ENCODE peak calls at places on chromosome 10, in ten cellular contexts. F is body of pancreas; L is sigmoid colon; X is effector memory CD4-positive, alpha-beta T cell; T is H7; B is fibroblast of lung; Q is iPS DF 6.9; M is cardiac muscle cell; C is aorta; G is HAP-1. R is an unnamed sample. For H3K36me3, the result is how much of the 10 kb centered on the place peaks cover.

GRCh38 chr10:131453772-131454634 is 142.5 kb upstream of the TCERG1L start:
- DNase-seq in F (peak), L (no peak), X (no peak), T (peak), B (no peak), Q (peak), M (peak), C (peak), G (no peak), R (no peak)

GRCh38 chr10:23656735-23657134 is 217.9 kb downstream of the OTUD1 start:
- DNase-seq in F (peak), L (no peak), X (no peak), T (peak), B (no peak), Q (no peak), M (peak), C (no peak), G (no peak), R (no peak)

GRCh38 chr10:52353960-52354394 is 39.9 kb downstream of the DKK1 start:
- DNase-seq in F (no peak), L (no peak), X (no peak), T (no peak), B (peak), Q (no peak), M (no peak), C (no peak), G (no peak), R (no peak)

GRCh38 chr10:2120781-2121180 is 383.5 kb upstream of the ADARB2 start:
- DNase-seq in F (no peak), L (no peak), X (no peak), T (no peak), B (no peak), Q (no peak), M (peak), C (no peak), G (no peak), R (no peak)

GRCh38 chr10:62734781-62735463 is 69.6 kb upstream of the ADO start:
- DNase-seq in F (no peak), L (no peak), X (no peak), T (no peak), B (no peak), Q (no peak), M (no peak), C (no peak), G (no peak), R (no peak)

GRCh38 chr10:127863231-127863825 is 29.4 kb downstream of the CLRN3 start:
- DNase-seq in F (no peak), L (no peak), X (no peak), T (no peak), B (peak), Q (no peak), M (no peak), C (no peak), G (no peak), R (peak)

GRCh38 chr10:124346831-124347230 is 71.9 kb downstream of the OAT start:
- DNase-seq in F (no peak), L (no peak), X (no peak), T (no peak), B (no peak), Q (no peak), M (no peak), C (no peak), G (no peak), R (peak)

GRCh38 chr10:28532223-28532508 is 752 bp upstream of the WAC start:
- DNase-seq in F (no peak), L (no peak), X (no peak), T (no peak), B (peak), Q (no peak), M (no peak), C (peak), G (no peak), R (no peak)

GRCh38 chr10:62231371-62231770 is 37.3 kb downstream of the RTKN2 start:
- DNase-seq in F (no peak), L (no peak), X (no peak), T (no peak), B (peak), Q (no peak), M (no peak), C (no peak), G (no peak), R (no peak)

GRCh38 chr10:93471110-93471651 is 11.0 kb downstream of the MYOF start:
- DNase-seq in F (no peak), L (peak), X (no peak), T (no peak), B (peak), Q (no peak), M (no peak), C (no peak), G (no peak), R (no peak)

GRCh38 chr10:21727452-21728168 is 193.6 kb downstream of the MLLT10 start:
- DNase-seq in F (no peak), L (no peak), X (no peak), T (no peak), B (peak), Q (no peak), M (no peak), C (no peak), G (peak), R (no peak)

GRCh38 chr10:63260860-63261251 is 127.7 kb downstream of the NRBF2 start:
- DNase-seq in F (no peak), L (no peak), X (no peak), T (no peak), B (no peak), Q (no peak), M (no peak), C (no peak), G (no peak), R (no peak)

GRCh38 chr10:80529604-80530003 is 8.1 kb upstream of the SH2D4B start:
- DNase-seq in F (no peak), L (no peak), X (no peak), T (no peak), B (no peak), Q (no peak), M (no peak), C (peak), G (no peak), R (no peak)

GRCh38 chr10:28254290-28254985 is 48.4 kb downstream of the MPP7 start:
- DNase-seq in F (peak), L (peak), X (no peak), T (no peak), B (peak), Q (no peak), M (no peak), C (peak), G (no peak), R (no peak)

GRCh38 chr10:110455440-110455839 is 42.3 kb upstream of the DUSP5 start:
- DNase-seq in F (no peak), L (peak), X (no peak), T (no peak), B (no peak), Q (no peak), M (no peak), C (no peak), G (no peak), R (peak)

GRCh38 chr10:33229944-33230267 is 104.6 kb downstream of the NRP1 start:
- DNase-seq in F (no peak), L (no peak), X (no peak), T (no peak), B (no peak), Q (no peak), M (peak), C (no peak), G (no peak), R (no peak)

GRCh38 chr10:52318822-52319464 is 4.9 kb downstream of the DKK1 start:
- DNase-seq in F (no peak), L (no peak), X (no peak), T (no peak), B (peak), Q (no peak), M (no peak), C (no peak), G (no peak), R (no peak)

GRCh38 chr10:98636921-98637329 is 190.2 kb upstream of the HPS1 start:
- DNase-seq in F (no peak), L (no peak), X (no peak), T (no peak), B (no peak), Q (no peak), M (no peak), C (no peak), G (no peak), R (no peak)

GRCh38 chr10:67666416-67667043 is 29.5 kb downstream of the CTNNA3 start:
- DNase-seq in F (no peak), L (no peak), X (no peak), T (peak), B (peak), Q (no peak), M (peak), C (no peak), G (no peak), R (no peak)

GRCh38 chr10:5449823-5450222 is 37.5 kb downstream of the NET1 start:
- DNase-seq in F (no peak), L (no peak), X (no peak), T (no peak), B (peak), Q (no peak), M (no peak), C (no peak), G (no peak), R (no peak)

GRCh38 chr10:5449227-5449626 is 36.9 kb downstream of the NET1 start:
- DNase-seq in F (no peak), L (no peak), X (no peak), T (no peak), B (no peak), Q (no peak), M (no peak), C (no peak), G (no peak), R (no peak)

GRCh38 chr10:5453749-5454489 is 41.6 kb downstream of the NET1 start:
- DNase-seq in F (no peak), L (no peak), X (no peak), T (no peak), B (no peak), Q (no peak), M (no peak), C (no peak), G (no peak), R (no peak)

GRCh38 chr10:5448333-5449048 is 36.1 kb downstream of the NET1 start:
- DNase-seq in F (no peak), L (no peak), X (no peak), T (no peak), B (no peak), Q (no peak), M (no peak), C (no peak), G (no peak), R (no peak)

GRCh38 chr10:5450605-5451384 is 38.4 kb downstream of the NET1 start:
- DNase-seq in F (no peak), L (no peak), X (no peak), T (no peak), B (no peak), Q (no peak), M (no peak), C (no peak), G (no peak), R (no peak)
- H3K36me3 ChIP-seq in F (under half), L (under half), X (under half), T (under half), B (under half), Q (under half), M (under half), C (under half), G (under half), R (under half)

GRCh38 chr10:853017-853416 is 78.5 kb downstream of the LARP4B start:
- DNase-seq in F (no peak), L (no peak), X (no peak), T (no peak), B (no peak), Q (no peak), M (no peak), C (no peak), G (no peak), R (no peak)
- H3K36me3 ChIP-seq in F (under half), L (under half), X (under half), T (under half), B (under half), Q (under half), M (under half), C (under half), G (under half), R (half or more)

DNA sequence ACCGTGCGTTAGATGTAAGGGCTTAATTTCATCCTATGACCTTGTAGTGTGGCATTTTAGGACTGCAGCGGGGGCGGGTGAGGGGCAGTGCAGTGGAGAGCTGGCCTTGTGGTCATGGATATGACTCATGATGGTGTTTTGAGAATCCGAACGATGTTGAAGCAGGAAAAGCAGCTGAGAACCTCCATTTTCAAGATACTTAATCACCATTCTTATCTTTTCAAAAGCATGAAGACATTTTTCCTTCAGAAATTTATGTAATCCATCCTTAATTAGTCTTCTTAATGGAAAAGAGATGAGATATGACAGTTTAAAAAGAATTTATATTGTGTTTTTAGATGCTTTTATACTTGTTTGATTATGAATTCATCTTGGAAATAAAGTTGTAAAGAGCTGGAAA is 9.6 kb downstream of the ATP5F1C start:
- DNase-seq in F (peak), L (no peak), X (no peak), T (no peak), B (peak), Q (no peak), M (no peak), C (peak), G (no peak), R (no peak)
- H3K36me3 ChIP-seq in F (under half), L (under half), X (half or more), T (under half), B (under half), Q (under half), M (under half), C (under half), G (half or more), R (half or more)

DNA sequence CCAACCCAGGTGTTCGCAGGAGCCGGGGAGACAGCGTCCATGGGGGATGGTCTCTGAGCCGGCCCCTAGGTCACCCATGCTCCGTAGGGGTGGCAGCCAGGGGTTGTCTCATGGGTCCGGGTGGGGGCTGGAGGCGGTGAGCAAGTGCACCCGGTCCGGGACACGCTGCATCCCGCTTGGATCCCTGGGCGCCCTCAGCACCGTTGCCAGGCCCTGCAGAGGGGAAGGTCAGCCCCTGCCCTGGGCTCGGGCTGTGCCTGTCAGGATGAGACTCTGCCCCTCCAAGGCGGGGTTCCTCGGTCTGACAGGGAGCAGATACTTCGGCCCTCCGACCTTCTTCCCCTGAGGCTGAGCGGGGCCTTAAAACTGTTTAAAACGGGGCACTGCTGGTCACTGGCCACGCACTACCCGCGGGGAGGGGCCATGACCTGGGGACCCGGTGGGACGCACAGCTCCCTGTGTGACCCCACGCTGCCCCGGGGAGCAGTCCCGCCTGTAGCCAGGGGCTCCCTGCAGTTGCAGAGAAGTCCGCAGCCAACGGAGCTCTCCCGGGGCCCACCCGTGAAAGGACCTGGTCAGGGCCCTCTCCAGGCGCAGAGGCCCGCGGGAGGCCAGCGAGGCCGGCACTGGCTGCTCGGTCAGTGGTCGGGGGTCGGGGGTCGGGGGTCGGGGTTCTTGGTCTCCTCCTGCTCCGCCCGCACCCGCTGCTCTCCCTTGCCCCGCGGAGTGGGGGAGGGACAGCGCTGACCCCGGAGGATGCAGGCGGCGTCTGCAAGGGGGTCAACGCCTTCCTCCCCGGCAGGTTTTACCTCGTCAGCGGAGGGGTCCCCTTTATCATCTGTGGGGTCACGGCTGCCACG is 33.4 kb upstream of the KNDC1 start:
- DNase-seq in F (no peak), L (peak), X (no peak), T (peak), B (no peak), Q (no peak), M (no peak), C (peak), G (no peak), R (peak)
- H3K36me3 ChIP-seq in F (under half), L (under half), X (under half), T (under half), B (under half), Q (under half), M (under half), C (under half), G (under half), R (under half)

DNA sequence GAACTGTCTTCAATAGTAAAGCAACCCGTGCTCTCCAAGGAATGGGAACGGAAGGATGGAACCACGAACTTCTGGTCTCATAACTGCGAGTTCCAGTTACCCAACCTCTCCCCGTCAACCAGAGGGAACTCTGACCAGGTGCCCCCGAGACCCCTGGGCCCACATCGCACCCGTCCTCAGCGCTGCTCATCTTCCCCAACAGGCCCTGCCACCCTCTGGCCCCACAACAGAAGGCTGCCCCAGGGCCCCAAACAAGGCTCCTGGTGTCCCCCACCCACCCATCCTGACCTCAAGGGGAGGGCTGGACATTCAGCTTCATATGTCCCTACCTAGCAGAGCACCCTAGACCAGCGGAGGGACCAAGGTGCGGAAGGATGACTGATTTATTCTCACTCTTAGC is 22.7 kb downstream of the PITRM1 start:
- DNase-seq in F (no peak), L (no peak), X (no peak), T (no peak), B (no peak), Q (no peak), M (no peak), C (no peak), G (no peak), R (no peak)
- H3K36me3 ChIP-seq in F (under half), L (under half), X (half or more), T (under half), B (under half), Q (under half), M (half or more), C (under half), G (under half), R (under half)

GRCh38 chr10:119058005-119058404 is 22.6 kb downstream of the EIF3A start:
- DNase-seq in F (no peak), L (no peak), X (no peak), T (no peak), B (no peak), Q (no peak), M (no peak), C (no peak), G (no peak), R (no peak)
- H3K36me3 ChIP-seq in F (half or more), L (half or more), X (half or more), T (half or more), B (under half), Q (under half), M (half or more), C (under half), G (half or more), R (under half)

GRCh38 chr10:86436963-86437362 is 70.4 kb upstream of the GRID1 start:
- DNase-seq in F (peak), L (no peak), X (no peak), T (no peak), B (no peak), Q (no peak), M (no peak), C (no peak), G (no peak), R (no peak)

GRCh38 chr10:86440874-86441838 is 74.6 kb upstream of the GRID1 start:
- DNase-seq in F (no peak), L (no peak), X (no peak), T (no peak), B (peak), Q (no peak), M (no peak), C (no peak), G (no peak), R (no peak)

GRCh38 chr10:86437447-86437846 is 70.9 kb upstream of the GRID1 start:
- DNase-seq in F (no peak), L (no peak), X (no peak), T (no peak), B (no peak), Q (no peak), M (no peak), C (no peak), G (no peak), R (no peak)

GRCh38 chr10:86438091-86438749 is 71.6 kb upstream of the GRID1 start:
- DNase-seq in F (no peak), L (no peak), X (no peak), T (no peak), B (no peak), Q (no peak), M (no peak), C (no peak), G (no peak), R (no peak)

GRCh38 chr10:86439544-86439943 is 72.9 kb upstream of the GRID1 start:
- DNase-seq in F (peak), L (peak), X (no peak), T (no peak), B (peak), Q (no peak), M (peak), C (peak), G (no peak), R (no peak)
- H3K36me3 ChIP-seq in F (under half), L (under half), X (half or more), T (under half), B (under half), Q (under half), M (half or more), C (under half), G (under half), R (half or more)

GRCh38 chr10:7481382-7481765 is 70.5 kb upstream of the SFMBT2 start:
- DNase-seq in F (no peak), L (no peak), X (no peak), T (no peak), B (peak), Q (no peak), M (no peak), C (no peak), G (no peak), R (no peak)

GRCh38 chr10:7480742-7481381 is 70.0 kb upstream of the SFMBT2 start:
- DNase-seq in F (no peak), L (no peak), X (no peak), T (no peak), B (no peak), Q (no peak), M (no peak), C (no peak), G (no peak), R (peak)

GRCh38 chr10:7479861-7480598 is 69.2 kb upstream of the SFMBT2 start:
- DNase-seq in F (no peak), L (no peak), X (no peak), T (no peak), B (no peak), Q (no peak), M (no peak), C (no peak), G (no peak), R (no peak)

GRCh38 chr10:7477538-7478334 is 66.9 kb upstream of the SFMBT2 start:
- DNase-seq in F (no peak), L (no peak), X (no peak), T (no peak), B (no peak), Q (no peak), M (no peak), C (no peak), G (no peak), R (no peak)

GRCh38 chr10:7478727-7479457 is 68.1 kb upstream of the SFMBT2 start:
- DNase-seq in F (no peak), L (no peak), X (no peak), T (no peak), B (no peak), Q (no peak), M (no peak), C (no peak), G (no peak), R (no peak)
- H3K36me3 ChIP-seq in F (under half), L (under half), X (under half), T (under half), B (under half), Q (under half), M (under half), C (under half), G (under half), R (under half)

GRCh38 chr10:119448579-119449209 is 93.8 kb downstream of the RGS10 start:
- DNase-seq in F (no peak), L (no peak), X (no peak), T (no peak), B (no peak), Q (no peak), M (peak), C (no peak), G (no peak), R (no peak)

GRCh38 chr10:119450606-119451304 is 91.8 kb downstream of the RGS10 start:
- DNase-seq in F (no peak), L (no peak), X (no peak), T (no peak), B (no peak), Q (no peak), M (no peak), C (no peak), G (no peak), R (no peak)

GRCh38 chr10:119447823-119448546 is 94.5 kb downstream of the RGS10 start:
- DNase-seq in F (no peak), L (no peak), X (no peak), T (no peak), B (no peak), Q (no peak), M (no peak), C (no peak), G (no peak), R (no peak)

GRCh38 chr10:119449760-119450461 is 92.6 kb downstream of the RGS10 start:
- DNase-seq in F (peak), L (peak), X (no peak), T (no peak), B (peak), Q (no peak), M (no peak), C (peak), G (no peak), R (no peak)

GRCh38 chr10:119449210-119449584 is 93.3 kb downstream of the RGS10 start:
- DNase-seq in F (no peak), L (no peak), X (no peak), T (no peak), B (no peak), Q (no peak), M (no peak), C (no peak), G (no peak), R (no peak)
- H3K36me3 ChIP-seq in F (under half), L (under half), X (under half), T (under half), B (under half), Q (under half), M (under half), C (under half), G (under half), R (half or more)

R was measured in spleen.